ENCODE peak calls at places on chromosomes 6 and 20, in five cellular contexts. U, C, K, W and G are unnamed samples.

GRCh38 chr6:141451508-141452353 is 681.0 kb upstream of the GJE1 start:
- DNase-seq in W (peak; percentile 62), C (no peak), K (no peak), U (no peak), G (no peak)

GRCh38 chr6:96899599-96899998 is 1.9 kb upstream of the NDUFAF4 start:
- DNase-seq in C (no peak), K (no peak), W (no peak), U (no peak), G (no peak)

GRCh38 chr20:9617940-9618339 is 103.5 kb downstream of the LAMP5 start:
- DNase-seq in K (peak; percentile 41), U (no peak), W (no peak), C (peak; percentile 23), G (no peak)

GRCh38 chr6:36999467-37000125 is 5.9 kb upstream of the FGD2 start:
- DNase-seq in W (no peak), U (no peak), C (no peak), K (no peak), G (no peak)

GRCh38 chr6:33983109-33983475 is 162.8 kb downstream of the GRM4 start:
- DNase-seq in C (no peak), U (no peak), K (no peak), W (no peak), G (no peak)

GRCh38 chr20:19211661-19212523 is 550 bp upstream of the SLC24A3 start:
- DNase-seq in C (peak; percentile 69), U (no peak), W (no peak), K (peak; percentile 52), G (no peak)

GRCh38 chr6:87473419-87473903 is 687 bp downstream of the SLC35A1 start:
- DNase-seq in U (peak; percentile 46), C (no peak), W (peak; percentile 7), K (no peak), G (no peak)

GRCh38 chr6:424741-425417 is 33.3 kb downstream of the IRF4 start:
- DNase-seq in U (no peak), W (no peak), C (no peak), K (no peak), G (no peak)

GRCh38 chr6:1424306-1424927 is 35.0 kb downstream of the FOXF2 start:
- DNase-seq in K (peak; percentile 68), C (peak; percentile 65), U (no peak), W (no peak), G (peak; percentile 53)

GRCh38 chr20:59031326-59032022 is 661 bp downstream of the ATP5F1E start:
- DNase-seq in K (no peak), W (no peak), C (no peak), U (no peak), G (no peak)

GRCh38 chr6:3750324-3751018 is 1.0 kb downstream of the PXDC1 start:
- DNase-seq in W (no peak), U (no peak), K (peak; percentile 47), C (peak; percentile 57), G (no peak)

GRCh38 chr6:150857062-150857905 is 8.2 kb upstream of the MTHFD1L start:
- DNase-seq in K (no peak), W (peak; percentile 96), U (no peak), C (no peak), G (no peak)

GRCh38 chr20:25148982-25149846 is 46.3 kb upstream of the ENTPD6 start:
- DNase-seq in W (no peak), K (no peak), C (no peak), U (no peak), G (no peak)

GRCh38 chr20:48716086-48716485 is 111.7 kb downstream of the PREX1 start:
- DNase-seq in U (peak; percentile 49), W (no peak), C (no peak), K (no peak), G (no peak)

GRCh38 chr20:10763117-10763516 is 89.3 kb upstream of the JAG1 start:
- DNase-seq in W (no peak), K (no peak), C (no peak), U (no peak), G (no peak)

GRCh38 chr6:2872417-2873358 is 30.4 kb downstream of the SERPINB9 start:
- DNase-seq in W (no peak), U (no peak), C (no peak), K (no peak), G (no peak)

GRCh38 chr6:122059918-122060317 is 339.5 kb upstream of the HSF2 start:
- DNase-seq in K (no peak), U (no peak), C (no peak), W (no peak), G (no peak)

GRCh38 chr6:4973972-4974885 is 29.6 kb downstream of the RPP40 start:
- DNase-seq in U (no peak), K (peak; percentile 11), C (no peak), W (peak; percentile 20), G (no peak)

GRCh38 chr6:135938588-135939215 is 87.2 kb downstream of the PDE7B start:
- DNase-seq in C (no peak), W (no peak), K (no peak), U (no peak), G (no peak)

GRCh38 chr6:76264466-76264865 is 192.0 kb upstream of the IMPG1 start:
- DNase-seq in K (no peak), W (no peak), C (no peak), U (no peak), G (no peak)

GRCh38 chr20:16615199-16615598 is 42.0 kb upstream of the KIF16B start:
- DNase-seq in W (peak; percentile 63), C (no peak), K (no peak), U (no peak), G (no peak)

GRCh38 chr6:41167173-41167963 is 4.5 kb upstream of the TREM2 start:
- DNase-seq in U (no peak), K (peak; percentile 63), W (no peak), C (no peak), G (no peak)

GRCh38 chr20:61400499-61400898 is 148.4 kb downstream of the CDH4 start:
- DNase-seq in U (no peak), W (no peak), C (no peak), K (no peak), G (no peak)

GRCh38 chr20:32485126-32485769 is 99.9 kb downstream of the NOL4L start:
- DNase-seq in U (peak; percentile 85), W (peak; percentile 55), K (peak; percentile 65), C (peak; percentile 91), G (no peak)

GRCh38 chr6:33905081-33905609 is 101.3 kb upstream of the MLN start:
- DNase-seq in K (no peak), C (no peak), U (peak; percentile 47), W (no peak), G (no peak)

GRCh38 chr6:2578729-2579128 is 172.0 kb downstream of the MYLK4 start:
- DNase-seq in W (no peak), C (no peak), K (no peak), U (no peak), G (no peak)

GRCh38 chr6:112049996-112050395 is 3.9 kb upstream of the CCN6 start:
- DNase-seq in U (no peak), C (no peak), W (no peak), K (no peak), G (no peak)

GRCh38 chr6:33710296-33711121 is 991 bp downstream of the UQCC2 start:
- DNase-seq in W (no peak), C (no peak), U (no peak), K (no peak), G (no peak)

GRCh38 chr6:7124631-7125030 is 16.9 kb downstream of the RREB1 start:
- DNase-seq in C (no peak), K (no peak), W (no peak), U (no peak), G (no peak)

GRCh38 chr20:34560614-34561013 is 2.1 kb downstream of the MAP1LC3A start:
- DNase-seq in C (no peak), W (no peak), K (no peak), U (no peak), G (no peak)

GRCh38 chr6:74410630-74411029 is 714.6 kb downstream of the CD109 start:
- DNase-seq in U (no peak), K (no peak), C (no peak), W (peak; percentile 62), G (no peak)

DNA sequence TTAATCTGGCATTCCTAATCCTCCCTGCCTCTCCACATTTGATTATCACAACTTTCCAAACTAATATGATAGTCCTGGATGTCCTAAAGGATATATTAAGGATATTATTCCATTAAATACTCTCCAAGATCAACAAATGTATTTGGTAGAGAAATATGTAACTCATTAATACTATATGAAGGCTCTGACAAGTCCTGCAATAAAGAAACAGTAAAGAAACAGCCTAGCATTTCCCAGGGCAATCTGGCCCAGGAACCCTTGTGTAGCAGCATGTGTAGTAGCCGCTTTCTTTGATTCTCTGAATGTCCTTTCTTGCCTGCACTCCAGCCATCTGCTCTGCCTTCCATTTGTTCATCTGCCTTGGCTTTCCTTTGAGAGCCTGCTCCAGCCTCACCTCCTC is 23.7 kb downstream of the TRAM2 start:
- DNase-seq in W (no peak), C (no peak), U (no peak), K (no peak), G (no peak)
- TF ChIP-seq CTCF in W (no peak), C (no peak), U (no peak), K (no peak), G (no peak)

DNA sequence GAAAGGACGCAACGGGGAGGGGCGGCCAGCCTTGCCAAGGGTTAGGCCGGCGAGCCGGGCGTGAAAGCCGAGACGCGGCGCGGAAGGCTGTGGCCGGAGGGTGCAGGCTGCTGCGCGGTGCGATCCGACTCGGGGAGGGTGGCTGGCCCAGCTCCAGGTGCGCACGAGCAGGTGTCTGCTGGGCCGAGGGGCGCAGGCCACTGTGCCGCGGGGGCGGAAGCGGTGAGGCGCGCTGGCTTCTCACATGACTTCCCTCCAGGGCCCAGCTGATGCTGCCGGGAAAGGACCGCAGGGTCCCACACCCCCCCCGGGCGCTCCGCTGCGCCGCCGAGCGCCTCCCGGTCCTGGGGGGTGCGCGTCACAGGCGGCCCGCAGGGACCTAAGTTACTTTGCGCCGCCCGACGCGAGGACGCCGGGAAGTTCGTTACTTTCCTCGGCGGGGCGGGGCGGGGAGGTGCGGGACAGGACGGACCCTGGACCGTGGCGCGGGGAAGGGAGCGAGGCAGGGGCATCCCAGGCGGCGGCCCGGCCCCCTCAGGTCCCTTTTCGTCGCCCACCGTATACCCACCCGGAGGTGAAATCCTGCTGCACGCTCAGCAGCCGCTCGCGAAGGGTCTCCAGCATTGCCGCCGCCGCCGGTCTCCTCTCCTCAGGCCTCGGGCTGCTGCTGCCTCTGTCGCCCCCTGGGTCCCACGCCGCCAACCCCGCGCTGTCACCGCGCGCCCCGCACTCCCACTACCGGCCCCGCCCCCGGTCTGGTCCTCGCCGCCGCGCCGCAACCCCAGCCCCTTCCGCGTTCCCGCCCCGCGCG is at the start of gene DTNBP1:
- DNase-seq in C (peak; percentile 91), K (peak; percentile 84), U (peak; percentile 84), W (no peak), G (no peak)
- TF ChIP-seq CTCF in C (no peak), K (no peak), U (no peak), W (no peak), G (peak; percentile 3)

GRCh38 chr20:50713677-50714101 is 17.7 kb upstream of the PARD6B start:
- DNase-seq in K (peak; percentile 22), W (no peak), U (no peak), C (no peak), G (no peak)
- TF ChIP-seq CTCF in K (no peak), W (peak; percentile 70), U (no peak), C (no peak), G (peak; percentile 32)

GRCh38 chr6:28747083-28747630 is 176.6 kb downstream of the TRIM27 start:
- DNase-seq in W (no peak), U (no peak), C (no peak), K (no peak), G (no peak)
- TF ChIP-seq CTCF in W (no peak), U (no peak), C (no peak), K (no peak), G (no peak)

GRCh38 chr6:44257753-44258324 is 511 bp upstream of the SLC35B2 start:
- DNase-seq in K (no peak), C (no peak), W (no peak), U (no peak), G (no peak)
- TF ChIP-seq CTCF in K (no peak), C (peak; percentile 37), W (no peak), U (peak; percentile 4), G (no peak)

GRCh38 chr6:125781307-125781868 is 9.4 kb upstream of the NCOA7 start:
- DNase-seq in W (no peak), C (peak; percentile 32), U (peak; percentile 55), K (no peak), G (no peak)
- TF ChIP-seq CTCF in W (no peak), C (no peak), U (no peak), K (no peak), G (peak; percentile 48)